ENCODE peak calls at places on chromosomes 1 and 21, in nine cellular contexts. Y is mammary epithelial cell; I is tibial nerve; G is cardiac muscle cell; Z is small intestine; A is adipocyte; O is effector memory CD4-positive, alpha-beta T cell; J is PC-3; M is tibial artery. T is an unnamed sample. For H3K4me1, the result is how much of the 10 kb centered on the place peaks cover.

GRCh38 chr1:187987236-187987776 is 1158.6 kb downstream of the PLA2G4A start:
- DNase-seq in O (no peak), G (no peak), Y (peak), I (no peak), A (no peak), Z (no peak), M (no peak), J (no peak), T (no peak)

GRCh38 chr1:68493193-68493592 is 3.7 kb downstream of the DEPDC1 start:
- DNase-seq in O (no peak), M (no peak), Y (no peak), G (no peak), Z (no peak), J (no peak), A (no peak), I (no peak), T (no peak)

GRCh38 chr1:11629184-11629583 is 25.0 kb downstream of the FBXO2 start:
- DNase-seq in G (no peak), O (no peak), J (no peak), I (no peak), Z (no peak), Y (no peak), M (no peak), A (no peak), T (no peak)

GRCh38 chr1:41622402-41622801 is 137.9 kb upstream of the EDN2 start:
- DNase-seq in Z (no peak), A (peak), M (no peak), J (peak), Y (no peak), O (no peak), I (no peak), G (no peak), T (peak)

GRCh38 chr1:35573198-35573775 is at the start of gene TFAP2E:
- DNase-seq in G (peak), M (no peak), Y (peak), A (peak), O (no peak), Z (peak), J (peak), I (peak), T (no peak)

GRCh38 chr21:44496900-44497550 is 41.7 kb downstream of the LRRC3 start:
- DNase-seq in O (no peak), G (peak), M (no peak), Y (no peak), I (peak), J (no peak), Z (no peak), A (no peak), T (no peak)

GRCh38 chr1:212816567-212817278 is 25.0 kb downstream of the TATDN3 start:
- DNase-seq in I (no peak), G (no peak), O (no peak), A (peak), M (no peak), Z (peak), J (peak), Y (no peak), T (no peak)

GRCh38 chr1:198019126-198019525 is 102.0 kb downstream of the LHX9 start:
- DNase-seq in I (no peak), O (no peak), A (peak), J (no peak), Z (no peak), G (no peak), M (no peak), Y (peak), T (no peak)

GRCh38 chr1:13513063-13513884 is 529 bp downstream of the LRRC38 start:
- DNase-seq in A (no peak), Y (no peak), G (peak), Z (no peak), J (no peak), O (no peak), I (no peak), M (no peak), T (no peak)

GRCh38 chr21:16789636-16790035 is 723.2 kb upstream of the CXADR start:
- DNase-seq in I (no peak), Y (no peak), G (no peak), A (no peak), J (no peak), O (no peak), M (no peak), Z (no peak), T (no peak)

GRCh38 chr1:8382608-8383525 is 65.0 kb downstream of the SLC45A1 start:
- DNase-seq in I (no peak), O (no peak), A (no peak), Z (peak), J (no peak), Y (no peak), M (peak), G (no peak), T (no peak)

GRCh38 chr1:150366416-150367296 is 2.7 kb downstream of the RPRD2 start:
- DNase-seq in Y (peak), G (no peak), I (no peak), Z (no peak), M (no peak), O (no peak), J (peak), A (peak), T (no peak)

GRCh38 chr1:55720243-55720642 is 505.1 kb upstream of the USP24 start:
- DNase-seq in M (no peak), Z (no peak), O (no peak), Y (no peak), J (no peak), I (no peak), G (no peak), A (peak), T (peak)

GRCh38 chr1:19606817-19607706 is 37.0 kb upstream of the NBL1 start:
- DNase-seq in Z (no peak), A (peak), G (no peak), Y (no peak), O (peak), J (no peak), I (no peak), M (no peak), T (no peak)

GRCh38 chr1:54255026-54255425 is 55.1 kb downstream of the MRPL37 start:
- DNase-seq in G (no peak), A (no peak), J (peak), I (no peak), Y (no peak), M (no peak), Z (no peak), O (no peak), T (no peak)

GRCh38 chr1:86757272-86757984 is 53.1 kb downstream of the SH3GLB1 start:
- DNase-seq in G (no peak), Z (no peak), Y (peak), M (peak), I (no peak), A (peak), J (no peak), O (no peak), T (peak)

GRCh38 chr1:110283677-110284076 is 55.5 kb upstream of the RBM15 start:
- DNase-seq in M (no peak), J (no peak), Z (no peak), Y (no peak), G (no peak), O (no peak), A (peak), I (no peak), T (no peak)

GRCh38 chr21:42677339-42678117 is 24.1 kb downstream of the PDE9A start:
- DNase-seq in J (peak), Y (peak), Z (no peak), O (no peak), A (peak), M (no peak), I (peak), G (peak), T (no peak)

GRCh38 chr1:192524223-192524622 is 51.4 kb upstream of the RGS1 start:
- DNase-seq in Z (no peak), O (no peak), M (no peak), I (no peak), J (no peak), A (peak), G (no peak), Y (no peak), T (no peak)

GRCh38 chr1:176174108-176174507 is 33.0 kb downstream of the COP1 start:
- DNase-seq in O (no peak), I (no peak), G (no peak), A (no peak), Y (peak), Z (no peak), M (no peak), J (no peak), T (no peak)

GRCh38 chr1:113207019-113207418 is 134.0 kb downstream of the LRIG2 start:
- DNase-seq in Y (peak), A (no peak), I (no peak), M (no peak), J (peak), G (no peak), O (no peak), Z (no peak), T (no peak)

GRCh38 chr1:247848346-247848745 is 6.7 kb upstream of the OR11L1 start:
- DNase-seq in Y (no peak), M (no peak), I (no peak), O (no peak), Z (no peak), J (no peak), G (no peak), A (no peak), T (no peak)

GRCh38 chr1:235297579-235297978 is 30.4 kb downstream of the ARID4B start:
- DNase-seq in Z (peak), G (no peak), A (no peak), J (no peak), Y (peak), I (no peak), O (no peak), M (no peak), T (no peak)

DNA sequence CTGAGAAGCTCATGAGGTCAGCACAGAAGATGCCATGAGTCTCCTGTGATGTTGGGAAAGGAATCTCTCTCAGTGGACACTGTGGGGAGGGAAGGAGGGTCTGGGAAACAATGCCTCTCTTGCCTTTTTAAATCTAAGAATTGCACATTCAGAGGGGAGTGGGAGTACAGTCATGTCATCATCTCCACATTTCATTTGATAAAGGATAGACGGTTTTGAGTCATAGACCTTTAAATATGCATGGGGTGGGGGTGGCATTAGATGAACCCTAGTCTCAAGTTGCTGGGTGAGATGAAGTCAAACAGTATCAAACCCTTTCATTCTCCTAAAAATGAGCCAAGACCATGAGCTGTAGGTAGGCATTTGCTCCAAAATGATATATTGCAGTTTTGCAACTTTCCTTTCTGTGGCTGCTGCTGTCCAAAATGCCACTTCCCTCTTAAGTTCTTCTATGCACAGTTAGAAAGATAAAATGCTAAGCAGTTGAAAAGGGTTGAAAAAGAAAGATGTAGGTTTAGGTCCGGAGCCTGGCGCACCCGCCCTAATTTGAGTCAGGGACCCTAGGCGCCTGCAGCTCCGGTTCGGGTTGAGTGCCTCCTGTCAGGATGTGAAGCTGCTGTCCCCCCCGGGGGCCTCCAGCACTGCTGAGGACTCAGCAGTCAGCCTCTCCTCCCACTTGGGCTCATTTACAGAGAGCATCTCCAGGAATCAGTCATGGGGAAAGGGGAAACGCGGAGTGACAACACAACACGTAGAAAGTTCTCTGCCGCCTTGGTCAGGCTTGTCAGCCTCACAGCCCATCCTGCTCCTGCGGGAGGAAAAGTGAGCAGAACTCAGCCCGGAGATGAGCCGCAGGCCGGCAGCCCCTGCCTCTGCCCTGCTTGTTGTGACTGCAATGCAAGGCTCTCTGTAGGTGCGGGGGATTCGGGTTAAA is 479.3 kb upstream of the RUNX1 start:
- DNase-seq in M (peak), Y (no peak), O (peak), Z (no peak), G (no peak), I (peak), A (peak), J (no peak), T (no peak)
- H3K4me1 ChIP-seq in M (under half), Y (under half), O (under half), Z (under half), G (under half), I (under half), A (under half), J (under half), T (under half)

GRCh38 chr1:85323770-85324169 is 47.3 kb upstream of the BCL10 start:
- DNase-seq in I (no peak), A (no peak), Z (no peak), O (no peak), Y (no peak), M (no peak), G (no peak), J (no peak), T (no peak)
- H3K4me1 ChIP-seq in I (under half), A (under half), Z (under half), O (under half), Y (half or more), M (under half), G (under half), J (half or more), T (under half)

DNA sequence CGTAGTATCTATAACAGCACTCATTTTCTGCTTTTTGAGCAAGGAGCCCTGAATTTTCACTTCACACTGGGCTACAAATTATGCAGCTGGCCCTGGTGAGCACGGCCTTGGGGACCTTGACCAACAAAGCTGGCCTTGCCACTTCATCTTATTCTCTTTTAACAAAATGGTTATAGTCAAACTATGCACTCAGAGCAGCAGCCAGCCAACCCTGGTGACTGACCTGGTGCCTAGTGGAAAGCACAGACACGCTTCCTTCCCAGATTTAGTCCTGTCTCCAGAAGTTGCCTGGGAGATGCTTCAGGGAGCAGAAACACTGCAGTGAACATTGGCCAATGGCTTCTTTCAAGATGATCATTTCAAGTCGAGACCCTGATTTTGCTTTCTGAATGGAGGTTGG is 249.4 kb downstream of the SIPA1L2 start:
- DNase-seq in J (no peak), I (no peak), Y (no peak), M (no peak), G (no peak), O (no peak), Z (no peak), A (no peak), T (no peak)
- H3K4me1 ChIP-seq in J (under half), I (under half), Y (under half), M (under half), G (under half), O (under half), Z (under half), A (under half), T (under half)

GRCh38 chr1:28888915-28889314 is 25.5 kb upstream of the EPB41 start:
- DNase-seq in Z (no peak), G (no peak), I (no peak), J (no peak), A (no peak), M (no peak), Y (no peak), O (no peak), T (no peak)
- H3K4me1 ChIP-seq in Z (under half), G (under half), I (under half), J (under half), A (under half), M (under half), Y (under half), O (under half), T (under half)

DNA sequence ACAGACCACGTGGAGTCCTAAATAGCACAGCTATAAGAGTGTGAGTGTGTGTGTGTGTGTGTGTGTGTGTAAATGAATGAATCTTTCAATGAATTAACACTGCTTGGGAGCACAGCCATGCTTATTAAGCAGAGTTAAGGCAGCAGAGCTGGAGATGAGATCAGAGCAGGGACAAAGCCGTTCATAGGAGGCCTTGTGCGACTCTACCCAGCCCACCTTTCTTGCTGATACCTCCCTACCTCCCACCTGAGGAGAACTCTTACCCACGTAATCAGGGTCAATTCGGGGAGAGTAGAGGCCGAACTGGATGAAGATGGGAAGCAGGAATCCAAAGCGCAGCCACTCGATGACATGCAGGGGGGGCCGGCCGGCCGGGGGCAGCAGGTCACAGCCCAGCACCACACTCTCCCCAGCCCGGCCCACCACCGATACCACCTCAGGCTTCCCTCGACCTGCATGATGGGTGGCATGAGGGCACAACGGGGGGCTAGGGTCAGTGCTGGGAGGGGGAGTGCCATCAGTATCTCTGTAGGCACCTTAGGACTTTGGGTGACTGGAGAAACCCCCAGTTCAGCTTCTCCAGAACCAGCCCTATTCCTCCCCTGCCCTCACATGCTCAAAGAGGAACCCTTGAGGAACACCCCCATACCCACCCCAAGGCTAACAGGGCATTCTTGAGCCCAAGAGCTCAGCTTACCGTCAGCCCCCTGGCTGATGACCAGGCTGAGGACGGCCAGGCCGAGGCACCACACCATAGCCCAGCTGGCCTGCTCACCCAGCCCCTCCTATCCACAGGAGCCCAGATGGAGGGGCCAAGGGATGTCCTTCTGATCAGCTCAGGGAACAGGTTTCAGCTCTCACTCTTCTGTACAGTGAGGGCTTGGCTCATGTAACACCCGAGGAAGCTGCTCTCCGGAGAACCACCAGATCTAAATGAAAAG is 2.4 kb downstream of the IGSF9 start:
- DNase-seq in J (no peak), G (no peak), Z (no peak), Y (no peak), A (no peak), M (peak), I (no peak), O (no peak), T (no peak)
- H3K4me1 ChIP-seq in J (under half), G (under half), Z (under half), Y (under half), A (under half), M (under half), I (under half), O (under half), T (under half)